ENCODE peak calls at places on chromosome 9, in ten cellular contexts. K, H, S, W, B, T, Q, M, X and Y are unnamed samples.

GRCh38 chr9:21682981-21683380 is 119.5 kb upstream of the MTAP start:
- DNase-seq in B (no peak), S (no peak), T (no peak), X (no peak), M (no peak), K (no peak), W (no peak), H (no peak), Q (no peak), Y (peak; percentile 60)

GRCh38 chr9:84411647-84412267 is 71.2 kb upstream of the SLC28A3 start:
- DNase-seq in Q (no peak), M (no peak), K (no peak), H (no peak), W (no peak), S (no peak), B (no peak), X (no peak), T (no peak), Y (no peak)

GRCh38 chr9:134772331-134772730 is 108.3 kb upstream of the FCN2 start:
- DNase-seq in S (no peak), T (no peak), M (no peak), X (no peak), B (no peak), Q (no peak), K (no peak), H (no peak), W (no peak), Y (no peak)

GRCh38 chr9:129173296-129174101 is 4.6 kb downstream of the IER5L start:
- DNase-seq in B (no peak), S (no peak), T (no peak), X (no peak), K (no peak), M (no peak), H (no peak), W (no peak), Q (no peak), Y (no peak)

GRCh38 chr9:1050125-1050895 is at the start of gene DMRT2:
- DNase-seq in K (peak; percentile 67), X (peak; percentile 91), H (no peak), T (no peak), Q (no peak), W (no peak), S (peak; percentile 80), B (peak; percentile 49), M (peak; percentile 9), Y (no peak)

GRCh38 chr9:134054891-134055811 is 12.7 kb downstream of the BRD3 start:
- DNase-seq in Q (no peak), H (no peak), X (no peak), M (no peak), B (no peak), W (no peak), T (no peak), S (no peak), K (no peak), Y (no peak)

GRCh38 chr9:15642369-15642962 is 89.6 kb downstream of the CCDC171 start:
- DNase-seq in Q (no peak), K (peak; percentile 28), B (no peak), T (peak; percentile 7), X (no peak), W (no peak), H (peak; percentile 10), S (no peak), M (peak; percentile 8), Y (peak; percentile 46)

GRCh38 chr9:135840539-135840938 is 66.8 kb downstream of the CAMSAP1 start:
- DNase-seq in S (no peak), K (no peak), M (no peak), B (no peak), H (no peak), T (no peak), W (no peak), Q (no peak), X (no peak), Y (no peak)

GRCh38 chr9:84230355-84231136 is 110.0 kb downstream of the SLC28A3 start:
- DNase-seq in T (peak; percentile 33), K (no peak), W (no peak), H (peak; percentile 44), Q (no peak), M (no peak), B (no peak), S (no peak), X (no peak), Y (no peak)

GRCh38 chr9:96440671-96441199 is 9.2 kb upstream of the HABP4 start:
- DNase-seq in X (no peak), H (no peak), K (no peak), Q (no peak), B (no peak), S (no peak), W (no peak), T (no peak), M (no peak), Y (no peak)